ENCODE peak calls at places on chromosomes 3 and 15, in six cellular contexts. I is IMR-90, X is neuronal stem cell, G is H1, R is trophoblast cell, S is mesenchymal stem cell. O is an unnamed sample. For H3K27me3, the result is how much of the 10 kb centered on the place peaks cover.

GRCh38 chr3:188624384-188624783 is 470.4 kb downstream of the LPP start:
- DNase-seq in I (peak), X (no peak), G (no peak), R (no peak), S (peak), O (no peak)

GRCh38 chr15:79595995-79596622 is 164.0 kb downstream of the MINAR1 start:
- DNase-seq in I (peak), X (peak), G (peak), R (peak), S (peak), O (peak)

GRCh38 chr3:60536420-60536819 is 714.8 kb downstream of the FHIT start:
- DNase-seq in I (no peak), X (no peak), G (no peak), R (no peak), S (no peak), O (no peak)

GRCh38 chr15:70308011-70308761 is 210.5 kb upstream of the TLE3 start:
- DNase-seq in I (no peak), X (no peak), G (no peak), R (peak), S (no peak), O (no peak)

GRCh38 chr15:75732809-75733451 is 20.3 kb upstream of the CSPG4 start:
- DNase-seq in I (peak), X (peak), G (peak), R (peak), S (peak), O (peak)

GRCh38 chr3:20068512-20069177 is 28.4 kb downstream of the KAT2B start:
- DNase-seq in I (no peak), X (no peak), G (no peak), R (no peak), S (no peak), O (no peak)

GRCh38 chr3:100761211-100761921 is 52.1 kb downstream of the TFG start:
- DNase-seq in I (no peak), X (no peak), G (no peak), R (peak), S (no peak), O (peak)

GRCh38 chr15:70538278-70538677 is 225.1 kb downstream of the UACA start:
- DNase-seq in I (no peak), X (no peak), G (no peak), R (peak), S (no peak), O (no peak)

DNA sequence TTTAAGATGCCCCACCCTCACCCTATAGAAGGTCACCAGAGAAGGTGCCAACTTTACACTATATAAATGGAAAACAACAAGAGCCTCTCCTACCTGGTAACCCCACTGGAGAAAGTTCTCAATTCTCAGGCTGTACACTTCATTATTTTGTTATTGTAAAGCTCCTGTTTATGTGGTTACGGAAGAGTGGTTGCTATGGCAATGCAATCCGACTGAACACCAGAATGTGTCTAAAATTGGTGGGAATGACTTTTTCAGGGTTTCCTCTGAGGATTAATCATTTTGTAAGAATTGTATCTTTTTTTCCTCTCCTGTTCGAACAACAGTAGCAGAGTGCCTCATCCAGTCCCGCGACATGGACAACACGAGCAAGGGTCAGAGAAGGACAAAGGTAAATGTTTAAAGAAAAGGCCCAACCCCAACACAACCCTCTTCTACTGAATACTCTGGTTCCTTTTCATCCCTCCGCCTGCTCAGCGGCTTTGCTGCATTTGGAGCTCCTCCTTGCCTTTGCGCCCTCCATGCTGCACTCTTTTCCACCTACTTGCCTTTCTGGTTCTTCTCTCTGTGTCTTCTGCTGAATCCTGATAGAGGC is 45.3 kb downstream of the DGKG start:
- DNase-seq in I (no peak), X (no peak), G (no peak), R (no peak), S (peak), O (no peak)
- H3K27me3 ChIP-seq in I (under half), X (under half), G (under half), R (under half), S (half or more), O (under half)

DNA sequence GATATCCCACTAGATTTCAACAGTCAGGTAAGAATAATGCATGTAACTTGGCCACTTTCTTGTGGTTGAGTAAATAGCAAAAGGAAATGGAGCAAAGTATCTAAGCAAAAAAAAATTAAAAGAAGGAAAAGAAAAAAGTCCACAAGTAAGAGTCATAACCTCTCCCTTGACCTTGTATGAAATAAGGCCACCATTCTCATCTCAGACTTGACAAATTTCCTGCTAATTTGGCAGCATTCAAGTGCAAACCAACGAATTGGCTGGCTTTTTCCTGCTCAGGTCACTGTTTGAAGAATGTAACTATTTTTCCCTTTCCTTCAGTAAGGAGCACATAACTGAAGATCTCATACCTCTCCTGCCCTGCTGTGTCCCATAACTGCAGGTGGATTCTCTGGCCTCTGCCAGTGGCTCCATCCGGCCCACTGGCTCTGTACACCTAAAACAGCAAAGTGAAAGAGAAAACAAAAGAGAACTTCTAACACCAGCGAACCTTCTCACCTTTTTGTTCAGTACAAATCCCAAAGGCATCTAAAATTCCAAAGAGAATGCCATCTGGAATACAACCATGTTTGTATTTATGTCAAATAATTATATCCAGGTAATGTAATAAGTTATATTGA is 33.4 kb upstream of the RSL24D1 start:
- DNase-seq in I (peak), X (no peak), G (no peak), R (no peak), S (no peak), O (no peak)
- H3K14ac ChIP-seq in I (no peak), X (no peak), G (no peak), R (no peak), S (no peak), O (no peak)

DNA sequence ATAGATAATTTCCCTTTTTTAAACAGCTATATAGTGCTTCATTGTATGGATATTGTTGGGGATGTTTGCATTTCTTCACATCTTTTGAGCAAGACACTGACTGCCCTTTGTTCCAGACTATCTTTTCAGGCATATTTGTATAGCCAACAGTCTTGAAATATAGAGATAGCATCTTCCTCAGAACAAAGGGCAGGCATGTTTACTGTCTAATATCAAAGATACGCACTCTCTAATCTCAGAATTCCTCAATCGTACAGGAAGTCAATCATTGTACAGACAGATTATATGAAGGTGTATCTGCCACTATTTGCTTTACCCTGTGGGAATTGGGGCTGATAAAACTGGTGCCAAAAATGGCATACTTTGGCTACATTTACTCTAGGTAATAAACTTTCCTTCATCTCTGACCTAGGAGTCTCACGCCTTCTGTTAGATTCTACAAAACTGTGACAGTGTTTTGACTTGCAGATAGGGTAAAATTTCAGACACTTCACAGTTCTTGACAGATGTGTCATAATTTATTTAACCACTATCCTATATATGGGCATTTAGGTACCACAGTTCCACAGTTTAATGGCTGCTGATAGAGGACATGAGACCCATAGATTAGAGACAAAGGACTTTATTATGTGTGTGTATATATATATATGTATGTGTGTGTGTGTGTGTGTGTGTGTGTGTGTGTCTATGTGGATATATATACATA is 321.0 kb downstream of the IGSF11 start:
- DNase-seq in I (no peak), X (no peak), G (no peak), R (no peak), S (no peak), O (no peak)
- H3K27me3 ChIP-seq in I (under half), X (under half), G (under half), R (under half), S (under half), O (under half)

GRCh38 chr3:120604784-120605183 is 8.6 kb downstream of the NDUFB4 start:
- DNase-seq in I (no peak), X (no peak), G (no peak), R (no peak), S (no peak), O (peak)

GRCh38 chr3:120604382-120604781 is 8.2 kb downstream of the NDUFB4 start:
- DNase-seq in I (no peak), X (no peak), G (no peak), R (no peak), S (no peak), O (no peak)

GRCh38 chr3:120602682-120603081 is 6.5 kb downstream of the NDUFB4 start:
- DNase-seq in I (no peak), X (no peak), G (no peak), R (no peak), S (no peak), O (no peak)

DNA sequence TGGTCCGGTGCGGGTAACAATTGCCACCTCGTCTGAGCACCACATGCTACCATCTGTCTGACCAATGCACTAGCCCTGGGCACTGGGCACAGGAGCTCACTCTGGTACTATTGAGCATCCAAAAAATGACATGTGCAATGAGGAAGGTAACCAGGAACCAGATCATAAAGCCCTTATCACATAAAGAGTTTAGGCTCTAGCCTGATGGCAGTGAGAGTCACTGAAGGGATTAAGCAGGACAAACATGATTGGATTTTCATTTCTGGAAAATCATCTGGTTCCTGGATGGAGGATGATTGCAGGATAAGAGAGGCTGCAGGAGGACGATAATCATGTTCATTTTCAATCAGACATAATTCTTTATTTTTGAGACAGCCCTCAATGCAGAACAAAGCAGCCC is 12.4 kb downstream of the NDUFB4 start:
- DNase-seq in I (no peak), X (no peak), G (no peak), R (no peak), S (no peak), O (no peak)
- H3K14ac ChIP-seq in I (no peak), X (no peak), G (no peak), R (no peak), S (no peak), O (no peak)

DNA sequence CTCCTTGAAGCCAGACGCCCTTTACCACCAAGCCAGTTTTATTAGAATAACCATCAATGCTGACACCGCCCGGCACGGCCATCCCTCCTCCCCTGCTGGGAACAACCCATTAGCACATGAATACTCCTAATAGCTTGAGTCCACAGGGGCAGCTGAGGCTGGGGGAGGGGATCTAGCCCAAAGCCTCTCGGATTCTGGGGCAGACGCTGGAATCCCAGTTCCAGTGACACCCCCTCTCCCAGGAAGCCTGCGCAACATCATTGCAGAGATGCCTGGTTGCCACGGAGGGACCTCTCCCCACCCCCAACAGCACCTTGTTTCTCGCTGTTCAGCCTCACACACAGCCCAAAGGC is 1.2 kb upstream of the LINGO1 start:
- DNase-seq in I (no peak), X (no peak), G (peak), R (no peak), S (no peak), O (peak)
- H3K27me3 ChIP-seq in I (half or more), X (under half), G (under half), R (under half), S (half or more), O (under half)

DNA sequence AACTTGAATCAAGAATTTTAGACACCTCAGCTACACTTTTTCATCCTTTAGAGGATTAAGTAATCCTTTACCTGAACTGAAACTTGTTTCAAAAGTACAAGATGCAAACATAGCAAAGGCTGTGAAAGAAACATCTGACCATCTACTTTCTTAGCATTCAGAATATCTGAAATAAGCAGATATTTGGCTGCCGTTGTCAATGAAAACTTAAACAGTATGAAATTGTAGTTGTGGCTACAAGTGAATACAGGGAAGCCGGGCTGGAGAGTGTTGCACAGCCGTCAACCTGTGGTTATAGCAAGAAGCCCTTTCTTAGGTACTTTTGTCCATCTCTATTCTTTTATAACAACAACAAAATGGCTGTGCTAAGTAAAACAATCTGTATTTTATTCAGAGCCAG is 6.9 kb upstream of the CX3CR1 start:
- DNase-seq in I (no peak), X (no peak), G (no peak), R (no peak), S (no peak), O (no peak)
- H3K14ac ChIP-seq in I (no peak), X (no peak), G (no peak), R (no peak), S (no peak), O (no peak)

DNA sequence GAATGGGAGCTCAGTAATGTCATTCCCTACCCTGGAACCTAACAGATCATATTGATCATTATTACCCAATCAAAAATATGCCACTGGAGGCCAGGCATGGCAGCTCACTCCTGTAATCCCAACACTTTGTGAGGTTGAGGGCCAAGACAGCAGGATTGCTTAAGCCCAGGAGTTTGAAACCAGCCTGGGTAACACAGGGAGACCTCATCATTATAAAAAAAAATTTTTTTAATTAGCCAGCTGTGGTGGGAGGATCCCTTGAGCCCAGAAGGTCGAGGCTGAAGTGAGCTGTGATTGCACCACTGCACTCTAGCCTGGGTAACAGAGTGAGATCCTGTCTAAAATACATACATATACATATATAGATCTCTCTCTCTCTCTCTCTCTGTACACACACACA is 10.2 kb downstream of the IGDCC4 start:
- DNase-seq in I (no peak), X (no peak), G (no peak), R (no peak), S (peak), O (no peak)
- H3K27me3 ChIP-seq in I (under half), X (under half), G (under half), R (under half), S (under half), O (under half)

GRCh38 chr3:120440762-120441161 is 10.0 kb downstream of the FSTL1 start:
- DNase-seq in I (no peak), X (no peak), G (no peak), R (no peak), S (no peak), O (no peak)
- H3K14ac ChIP-seq in I (peak), X (no peak), G (no peak), R (no peak), S (no peak), O (no peak)